ENCODE peak calls at places on chromosomes 7 and 10, in four cellular contexts. I is H1, H is IMR-90, R is H9. G is an unnamed sample.

GRCh38 chr10:9253121-9253520 is 1198.6 kb downstream of the GATA3 start:
- DNase-seq in H (peak; percentile 28), R (no peak), I (no peak), G (no peak)

GRCh38 chr10:99832439-99832838 is 50.0 kb downstream of the ABCC2 start:
- DNase-seq in H (no peak), I (no peak), R (no peak), G (no peak)

GRCh38 chr10:44974628-44975431 is 3.8 kb downstream of the DEPP1 start:
- DNase-seq in R (peak; percentile 76), I (no peak), H (no peak), G (peak; percentile 66)

GRCh38 chr10:128028508-128029279 is 97.5 kb downstream of the MKI67 start:
- DNase-seq in R (no peak), H (no peak), I (no peak), G (no peak)

GRCh38 chr10:132408823-132409666 is 12.0 kb downstream of the PWWP2B start:
- DNase-seq in R (no peak), H (no peak), I (no peak), G (no peak)

GRCh38 chr7:111752022-111752582 is 189.8 kb upstream of the IMMP2L start:
- DNase-seq in H (peak; percentile 44), I (no peak), R (peak; percentile 67), G (peak; percentile 36)

GRCh38 chr7:153604-154003 is 38.8 kb upstream of the FAM20C start:
- DNase-seq in H (no peak), I (no peak), R (no peak), G (no peak)

GRCh38 chr10:116690356-116691078 is 51.8 kb downstream of the HSPA12A start:
- DNase-seq in R (peak; percentile 55), H (peak; percentile 28), I (no peak), G (no peak)

GRCh38 chr10:794382-794956 is 105.0 kb upstream of the DIP2C start:
- DNase-seq in H (peak; percentile 48), R (peak; percentile 53), I (no peak), G (no peak)

GRCh38 chr7:138756591-138757222 is 41.1 kb upstream of the TMEM213 start:
- DNase-seq in I (no peak), R (no peak), H (no peak), G (no peak)

GRCh38 chr7:107854454-107854853 is 36.5 kb upstream of the DLD start:
- DNase-seq in I (no peak), R (no peak), H (no peak), G (no peak)

GRCh38 chr7:24975647-24976260 is 4.2 kb downstream of the OSBPL3 start:
- DNase-seq in H (peak; percentile 71), R (no peak), I (no peak), G (no peak)

GRCh38 chr10:95655571-95656290 is 780 bp downstream of the ALDH18A1 start:
- DNase-seq in R (no peak), H (peak; percentile 50), I (no peak), G (peak; percentile 20)
- H3K23ac ChIP-seq in R (peak overlapping the region; percentile 40), H (peak overlapping the region; percentile 97), I (no peak overlapping the region), G (no peak overlapping the region)

GRCh38 chr10:113093188-113094113 is 143.4 kb downstream of the TCF7L2 start:
- DNase-seq in H (peak; percentile 77), I (no peak), R (peak; percentile 15), G (no peak)

GRCh38 chr10:113097046-113097415 is 147.0 kb downstream of the TCF7L2 start:
- DNase-seq in R (peak; percentile 14), H (no peak), I (no peak), G (no peak)

GRCh38 chr10:113094114-113094486 is 144.1 kb downstream of the TCF7L2 start:
- DNase-seq in R (no peak), I (no peak), H (peak; percentile 69), G (no peak)

GRCh38 chr10:113095419-113095818 is 145.4 kb downstream of the TCF7L2 start:
- DNase-seq in I (no peak), R (peak; percentile 9), H (no peak), G (no peak)

DNA sequence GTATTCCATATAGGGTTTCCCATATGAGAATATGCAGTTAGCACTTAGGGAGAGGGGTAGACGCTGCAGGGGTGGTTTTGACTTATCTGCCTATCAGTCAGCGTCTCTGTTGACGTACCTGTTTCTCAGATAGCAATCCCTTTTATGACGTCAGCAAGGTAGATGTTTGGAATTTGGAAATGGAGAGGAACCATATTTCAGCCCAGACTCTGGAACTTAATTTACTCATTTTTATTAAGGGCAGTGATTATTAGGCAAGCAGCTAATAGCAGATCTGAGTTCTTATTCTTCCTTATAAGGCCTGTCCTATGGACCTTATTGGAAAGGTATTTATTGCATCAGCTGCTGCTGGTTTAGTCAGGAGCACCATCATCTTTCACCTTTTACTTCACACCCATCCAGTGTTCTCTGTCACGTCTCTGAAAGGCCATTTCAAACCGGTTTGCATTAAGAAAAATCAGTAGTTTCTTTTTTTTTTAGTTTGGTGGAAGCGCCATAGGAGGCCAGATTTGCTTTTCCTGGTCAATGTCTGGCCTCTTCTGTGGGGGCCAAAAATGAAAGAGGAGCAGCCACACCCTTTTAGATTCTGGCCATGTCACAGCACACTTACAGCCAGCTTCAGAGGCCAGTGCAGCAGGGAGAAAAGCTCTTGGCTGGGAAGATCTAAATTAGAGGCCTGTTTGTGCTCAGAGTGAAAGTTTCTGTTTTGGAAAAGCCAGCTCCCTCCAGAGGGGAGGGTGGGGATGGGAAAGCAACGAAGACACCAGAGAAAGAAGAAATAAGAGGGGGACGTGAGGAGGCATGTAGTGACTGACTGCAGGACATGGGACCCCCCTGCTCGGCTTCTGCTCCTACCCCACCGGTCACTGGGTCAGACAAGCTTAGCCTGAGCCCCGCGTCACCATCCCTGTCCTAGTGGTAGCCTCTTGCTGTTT is 146.3 kb downstream of the TCF7L2 start:
- DNase-seq in R (peak; percentile 3), H (no peak), I (no peak), G (no peak)
- H3K23ac ChIP-seq in R (no peak overlapping the region), H (no peak overlapping the region), I (no peak overlapping the region), G (peak overlapping the region; percentile 44)

GRCh38 chr7:38429057-38429456 is 155.6 kb upstream of the TARP start:
- DNase-seq in H (no peak), I (no peak), R (no peak), G (no peak)

GRCh38 chr7:38425509-38425908 is 152.1 kb upstream of the TARP start:
- DNase-seq in H (no peak), R (no peak), I (no peak), G (no peak)

GRCh38 chr7:38428040-38428439 is 154.6 kb upstream of the TARP start:
- DNase-seq in H (peak; percentile 31), I (no peak), R (no peak), G (no peak)

GRCh38 chr7:38424750-38425463 is 151.5 kb upstream of the TARP start:
- DNase-seq in I (no peak), R (no peak), H (peak; percentile 18), G (no peak)

GRCh38 chr7:38427279-38427955 is 154.0 kb upstream of the TARP start:
- DNase-seq in I (no peak), R (no peak), H (no peak), G (no peak)
- H3K23ac ChIP-seq in I (no peak overlapping the region), R (no peak overlapping the region), H (no peak overlapping the region), G (no peak overlapping the region)

DNA sequence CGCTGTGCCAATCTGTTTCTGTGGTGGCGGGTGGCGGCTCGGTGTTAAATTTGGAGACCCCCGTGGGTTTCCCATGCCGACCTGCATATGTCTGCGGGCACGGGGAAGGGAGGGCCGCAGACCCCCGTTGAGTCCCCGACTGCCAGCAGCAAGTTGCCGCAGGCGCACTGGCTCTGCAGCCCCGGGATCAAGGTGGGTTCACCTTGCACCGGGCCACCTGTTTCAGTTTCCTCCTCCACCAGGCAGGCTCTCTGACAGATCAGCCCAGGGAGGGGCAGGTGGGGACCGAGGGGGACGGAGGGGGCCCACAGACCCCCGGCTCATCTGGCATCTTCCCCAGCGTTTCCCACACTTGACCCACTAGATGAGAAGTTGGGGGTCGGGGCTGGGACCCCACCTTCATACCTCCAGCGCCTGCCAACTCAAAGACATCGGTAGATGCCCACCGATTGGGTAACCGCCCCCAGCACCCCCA is 95.9 kb downstream of the CUX1 start:
- DNase-seq in I (no peak), H (no peak), R (no peak), G (no peak)
- H3K23ac ChIP-seq in I (no peak overlapping the region), H (no peak overlapping the region), R (no peak overlapping the region), G (peak overlapping the region; percentile 14)

DNA sequence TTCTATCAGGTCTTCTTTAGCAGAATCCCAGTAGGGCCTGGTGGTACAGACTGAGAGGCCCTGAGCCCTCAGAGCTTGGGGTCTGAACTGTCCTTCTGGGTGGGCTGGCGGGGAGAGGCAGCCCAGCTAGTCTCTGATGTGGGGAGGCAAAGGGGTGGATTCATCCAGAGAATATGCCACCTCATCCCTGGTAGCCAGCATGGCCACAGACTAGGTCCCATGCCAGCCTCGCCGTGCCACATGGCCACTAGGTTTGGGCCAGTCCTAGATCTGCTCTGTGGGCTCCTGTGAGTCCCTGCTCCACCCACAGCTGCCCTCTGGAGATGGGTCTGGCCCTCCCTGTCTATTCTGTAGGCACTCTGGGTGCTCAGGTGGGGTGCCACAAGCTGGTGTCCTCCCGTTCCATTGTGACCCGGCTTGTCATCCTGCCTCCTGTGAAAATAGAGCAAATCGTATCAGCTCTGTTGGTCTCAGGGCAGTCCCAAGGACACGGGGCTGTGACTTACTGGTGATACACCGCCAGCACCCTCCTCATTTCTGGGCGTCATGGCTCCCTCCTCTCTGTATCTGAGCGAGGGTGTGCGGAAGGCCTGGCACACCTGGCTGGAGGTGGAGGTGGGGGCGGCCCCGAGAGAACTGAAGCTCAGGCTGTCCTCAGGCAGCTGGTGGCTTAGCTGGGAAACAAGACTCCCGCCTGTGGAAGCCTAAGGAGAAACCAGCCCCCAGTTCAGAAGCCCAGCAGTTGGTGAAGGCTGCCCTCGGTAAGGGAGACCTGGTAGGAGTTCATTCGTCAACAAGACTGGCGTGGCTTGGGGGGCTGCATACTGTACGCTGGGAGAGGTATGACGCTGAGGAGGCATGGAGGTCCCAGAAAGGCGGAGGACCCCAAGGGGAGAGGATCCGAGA is 33.3 kb downstream of the UNC5B start:
- DNase-seq in I (no peak), H (no peak), R (no peak), G (no peak)
- H3K23ac ChIP-seq in I (no peak overlapping the region), H (peak overlapping the region; percentile 89), R (no peak overlapping the region), G (peak overlapping the region; percentile 61)

DNA sequence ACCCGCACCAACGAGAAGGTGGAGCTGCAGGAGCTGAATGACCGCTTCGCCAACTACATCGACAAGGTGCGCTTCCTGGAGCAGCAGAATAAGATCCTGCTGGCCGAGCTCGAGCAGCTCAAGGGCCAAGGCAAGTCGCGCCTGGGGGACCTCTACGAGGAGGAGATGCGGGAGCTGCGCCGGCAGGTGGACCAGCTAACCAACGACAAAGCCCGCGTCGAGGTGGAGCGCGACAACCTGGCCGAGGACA is 1.6 kb downstream of the VIM start:
- DNase-seq in R (peak; percentile 73), H (no peak), I (no peak), G (peak; percentile 40)
- H3K23ac ChIP-seq in R (no peak overlapping the region), H (peak overlapping the region; percentile 87), I (no peak overlapping the region), G (peak overlapping the region; percentile 99)

GRCh38 chr7:4602905-4603842 is 78.9 kb upstream of the FOXK1 start:
- DNase-seq in I (no peak), R (no peak), H (no peak), G (no peak)
- H3K23ac ChIP-seq in I (no peak overlapping the region), R (no peak overlapping the region), H (no peak overlapping the region), G (peak overlapping the region; percentile 37)

G was measured in neuronal stem cell.